ENCODE peak calls at places on chromosomes 11 and 22, in four cellular contexts. D is caudate nucleus, E is Daoy, X is H54. T is an unnamed sample.

GRCh38 chr11:46202149-46202548 is 75.3 kb upstream of the CREB3L1 start:
- DNase-seq in E (peak; percentile 39), D (no peak), X (no peak), T (peak; percentile 62)

GRCh38 chr11:74020537-74020936 is 11.7 kb upstream of the UCP3 start:
- DNase-seq in X (no peak), E (no peak), D (no peak), T (no peak)

GRCh38 chr11:109526061-109526460 is 104.1 kb downstream of the C11orf87 start:
- DNase-seq in D (no peak), E (no peak), X (no peak), T (no peak)

GRCh38 chr11:104957280-104957679 is 11.1 kb downstream of the CASP4 start:
- DNase-seq in D (no peak), E (no peak), X (no peak), T (no peak)

GRCh38 chr22:30373331-30374325 is 13.6 kb downstream of the RNF215 start:
- DNase-seq in E (no peak), D (no peak), X (no peak), T (peak; percentile 51)

GRCh38 chr11:121563900-121564822 is 111.4 kb upstream of the SORL1-AS1 start:
- DNase-seq in X (no peak), E (no peak), D (no peak), T (peak; percentile 40)

GRCh38 chr22:29744902-29745301 is 21.9 kb downstream of the ZMAT5 start:
- DNase-seq in D (no peak), E (no peak), X (no peak), T (no peak)

GRCh38 chr11:95088946-95089619 is 563 bp upstream of the ENDOD1 start:
- DNase-seq in X (no peak), E (no peak), D (peak; percentile 92), T (no peak)

GRCh38 chr11:78319453-78319955 is 98.1 kb downstream of the GAB2 start:
- DNase-seq in X (no peak), E (no peak), D (no peak), T (no peak)

GRCh38 chr22:28950567-28951411 is 67.4 kb downstream of the ZNRF3 start:
- DNase-seq in D (no peak), E (no peak), X (no peak), T (no peak)

GRCh38 chr11:35045219-35045819 is 93.7 kb upstream of the CD44 start:
- DNase-seq in X (no peak), D (no peak), E (no peak), T (no peak)